ENCODE peak calls at places on chromosome 11, in four cellular contexts. O is K562, M is GM12878, R is HepG2. W is an unnamed sample.

GRCh38 chr11:68963779-68964178 is 17.0 kb downstream of the MRGPRD start:
- DNase-seq in O (no peak), M (no peak), R (no peak), W (peak)

GRCh38 chr11:70065318-70066135 is 12.6 kb upstream of the ANO1 start:
- DNase-seq in O (no peak), M (no peak), R (no peak), W (no peak)

GRCh38 chr11:71101046-71101445 is 151.3 kb downstream of the SHANK2 start:
- DNase-seq in O (no peak), M (no peak), R (no peak), W (no peak)

GRCh38 chr11:114109206-114110090 is 49.9 kb downstream of the ZBTB16 start:
- DNase-seq in O (no peak), M (no peak), R (no peak), W (no peak)

GRCh38 chr11:119481021-119481666 is 58.2 kb upstream of the THY1 start:
- DNase-seq in O (peak), M (peak), R (peak), W (peak)

GRCh38 chr11:45259607-45260006 is 26.5 kb downstream of the SYT13 start:
- DNase-seq in O (no peak), M (no peak), R (peak), W (no peak)

GRCh38 chr11:45048870-45049825 is 97.3 kb upstream of the PRDM11 start:
- DNase-seq in O (no peak), M (no peak), R (no peak), W (no peak)

GRCh38 chr11:36296925-36297604 is 977 bp downstream of the PRR5L start:
- DNase-seq in O (no peak), M (no peak), R (no peak), W (no peak)

GRCh38 chr11:61602775-61603569 is 22.1 kb upstream of the SYT7 start:
- DNase-seq in O (peak), M (no peak), R (no peak), W (no peak)

GRCh38 chr11:10317281-10317755 is 12.4 kb downstream of the ADM start:
- DNase-seq in O (no peak), M (no peak), R (no peak), W (no peak)

GRCh38 chr11:15826826-15827225 is 529.5 kb downstream of the SOX6 start:
- DNase-seq in O (peak), M (no peak), R (no peak), W (peak)

GRCh38 chr11:60914620-60915249 is 777 bp downstream of the TMEM109 start:
- DNase-seq in O (peak), M (no peak), R (no peak), W (peak)

GRCh38 chr11:58905141-58905715 is 34.1 kb upstream of the GLYATL1 start:
- DNase-seq in O (no peak), M (no peak), R (no peak), W (no peak)

GRCh38 chr11:102268083-102268984 is 49.0 kb upstream of the BIRC3 start:
- DNase-seq in O (peak), M (peak), R (peak), W (peak)

GRCh38 chr11:69825037-69825834 is 6.0 kb upstream of the FGF3 start:
- DNase-seq in O (no peak), M (no peak), R (no peak), W (no peak)

GRCh38 chr11:35047179-35047578 is 91.8 kb upstream of the CD44 start:
- DNase-seq in O (no peak), M (no peak), R (no peak), W (no peak)

GRCh38 chr11:102177974-102178631 is 67.9 kb downstream of the YAP1 start:
- DNase-seq in O (no peak), M (no peak), R (peak), W (no peak)

GRCh38 chr11:125199915-125200314 is 35.4 kb downstream of the PKNOX2 start:
- DNase-seq in O (no peak), M (no peak), R (no peak), W (no peak)

GRCh38 chr11:95821640-95822039 is 31.3 kb downstream of the CEP57 start:
- DNase-seq in O (no peak), M (no peak), R (no peak), W (no peak)

GRCh38 chr11:25547293-25547692 is 784.6 kb upstream of the ANO3 start:
- DNase-seq in O (no peak), M (no peak), R (no peak), W (no peak)

GRCh38 chr11:83449338-83449913 is 163.3 kb upstream of the CCDC90B start:
- DNase-seq in O (no peak), M (no peak), R (no peak), W (no peak)

GRCh38 chr11:69949327-69949726 is 128.8 kb upstream of the ANO1 start:
- DNase-seq in O (peak), M (no peak), R (peak), W (no peak)

GRCh38 chr11:95566151-95566670 is 223.4 kb downstream of the FAM76B start:
- DNase-seq in O (no peak), M (no peak), R (no peak), W (no peak)

GRCh38 chr11:126358763-126359160 is 3.3 kb downstream of the ST3GAL4 start:
- DNase-seq in O (no peak), M (no peak), R (no peak), W (no peak)

GRCh38 chr11:68632802-68633201 is 51.5 kb upstream of the GAL start:
- DNase-seq in O (peak), M (no peak), R (peak), W (peak)

GRCh38 chr11:121844016-121844415 is 272.0 kb downstream of the BLID start:
- DNase-seq in O (no peak), M (no peak), R (no peak), W (no peak)

GRCh38 chr11:110463153-110463552 is 33.4 kb downstream of the FDX1 start:
- DNase-seq in O (no peak), M (no peak), R (no peak), W (peak)

GRCh38 chr11:113163291-113164030 is 150.9 kb upstream of the TTC12 start:
- DNase-seq in O (no peak), M (no peak), R (no peak), W (no peak)

GRCh38 chr11:47586456-47586855 is at the start of gene FAM180B:
- DNase-seq in O (no peak), M (no peak), R (no peak), W (no peak)

GRCh38 chr11:13695886-13696285 is 27.4 kb downstream of the FAR1 start:
- DNase-seq in O (no peak), M (no peak), R (no peak), W (no peak)

GRCh38 chr11:116697011-116697410 is 75.8 kb downstream of the BUD13 start:
- DNase-seq in O (no peak), M (no peak), R (no peak), W (no peak)

GRCh38 chr11:113339909-113340569 is 25.7 kb downstream of the TTC12 start:
- DNase-seq in O (no peak), M (no peak), R (no peak), W (no peak)

GRCh38 chr11:132125855-132126841 is 755.7 kb downstream of the NTM start:
- DNase-seq in O (no peak), M (no peak), R (no peak), W (no peak)

GRCh38 chr11:84524422-84525051 is 1102.6 kb downstream of the DLG2 start:
- DNase-seq in O (no peak), M (no peak), R (no peak), W (no peak)

GRCh38 chr11:111743700-111744099 is 22.5 kb downstream of the PPP2R1B start:
- DNase-seq in O (no peak), M (no peak), R (no peak), W (no peak)

GRCh38 chr11:3735827-3736226 is 61.5 kb downstream of the NUP98 start:
- DNase-seq in O (no peak), M (no peak), R (no peak), W (no peak)
- TF ChIP-seq FOXK2 in O (no peak), M (no peak), R (no peak), W (no peak)

GRCh38 chr11:62880231-62880802 is 379 bp upstream of the SLC3A2 start:
- DNase-seq in O (no peak), M (no peak), R (no peak), W (no peak)
- TF ChIP-seq BHLHE40 in O (peak), M (no peak), R (peak), W (no peak)

GRCh38 chr11:65539401-65540289 is 14.8 kb downstream of the SCYL1 start:
- DNase-seq in O (peak), M (no peak), R (no peak), W (no peak)
- TF ChIP-seq FOXM1 in O (no peak), M (no peak), R (no peak), W (no peak)

DNA sequence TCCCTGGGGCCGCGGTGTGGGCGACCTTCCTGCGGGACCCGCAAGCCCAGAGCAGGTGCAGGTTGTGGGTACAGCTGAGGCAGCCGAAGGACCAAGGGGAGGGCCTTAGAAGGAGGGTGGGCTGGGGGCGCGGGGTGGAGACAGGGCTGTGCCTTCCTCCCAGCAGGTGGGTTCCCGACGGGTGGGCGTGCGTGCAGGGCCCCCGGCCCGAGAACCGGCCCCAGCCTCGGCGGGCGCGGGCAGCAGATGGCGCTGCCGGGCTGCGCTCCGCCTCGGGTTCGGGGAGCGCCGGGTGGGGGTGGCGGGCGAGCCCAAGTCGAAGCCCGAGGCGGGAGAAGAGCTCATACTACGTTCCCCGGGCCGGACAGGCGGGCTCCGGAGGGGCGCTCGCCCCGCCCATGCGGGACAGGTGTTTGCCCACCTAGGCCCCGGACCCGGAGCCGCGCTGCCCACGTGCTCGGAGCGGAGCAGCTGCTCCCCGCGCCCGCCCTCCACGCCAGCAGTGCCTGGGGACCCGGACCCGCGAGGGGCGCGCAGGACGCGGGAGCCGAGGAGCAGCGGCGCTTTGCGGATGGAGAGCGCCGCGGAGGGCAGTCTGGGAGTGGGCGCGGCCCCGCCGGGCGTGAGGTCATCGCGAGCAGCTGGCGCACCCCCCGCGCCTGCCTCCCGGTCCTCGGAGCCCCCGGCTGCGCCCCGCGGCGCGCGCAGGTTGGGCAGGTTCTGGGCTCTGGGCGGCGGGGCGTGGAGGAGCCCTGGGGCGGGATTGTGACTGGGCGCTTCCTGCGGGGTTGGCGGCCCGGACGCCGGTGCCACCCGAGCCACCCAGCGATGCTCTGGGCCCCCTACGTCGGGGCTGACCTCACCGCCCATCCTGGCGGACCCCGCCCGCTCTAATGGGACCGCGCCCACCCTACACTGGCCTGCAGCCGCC is 25.3 kb downstream of the DUSP8 start:
- DNase-seq in O (peak), M (no peak), R (no peak), W (peak)
- TF ChIP-seq FOXK2 in O (no peak), M (no peak), R (no peak), W (no peak)

GRCh38 chr11:123527947-123528346 is 97.9 kb downstream of the GRAMD1B start:
- DNase-seq in O (no peak), M (no peak), R (no peak), W (no peak)

GRCh38 chr11:123527526-123527925 is 97.5 kb downstream of the GRAMD1B start:
- DNase-seq in O (no peak), M (no peak), R (no peak), W (no peak)

GRCh38 chr11:123531325-123531724 is 101.3 kb downstream of the GRAMD1B start:
- DNase-seq in O (no peak), M (no peak), R (no peak), W (no peak)

GRCh38 chr11:123535401-123535800 is 105.3 kb downstream of the GRAMD1B start:
- DNase-seq in O (no peak), M (no peak), R (no peak), W (no peak)

DNA sequence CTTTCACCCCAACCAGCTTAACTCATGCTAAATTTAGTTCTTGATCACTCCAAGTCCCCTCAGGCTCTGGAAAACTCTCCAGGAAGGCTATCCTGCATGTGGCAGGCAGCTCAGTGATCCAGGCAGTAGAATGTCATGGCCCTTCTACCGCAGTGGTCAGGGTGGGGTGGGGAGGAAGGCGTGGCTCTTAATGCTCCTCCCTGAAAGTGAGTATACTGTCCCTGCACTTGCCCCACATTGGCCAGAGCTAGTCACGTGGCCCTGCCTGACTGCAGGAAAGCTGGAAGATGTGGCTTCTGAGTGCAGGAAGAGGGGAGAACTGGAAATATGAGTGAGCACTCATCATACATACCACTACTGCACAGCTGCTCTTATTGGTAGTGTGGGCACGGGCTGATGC is 102.1 kb downstream of the GRAMD1B start:
- DNase-seq in O (peak), M (no peak), R (no peak), W (no peak)
- TF ChIP-seq BHLHE40 in O (no peak), M (no peak), R (no peak), W (no peak)

GRCh38 chr11:7098235-7098832 is 9.5 kb downstream of the RBMXL2 start:
- DNase-seq in O (peak), M (peak), R (peak), W (peak)
- TF ChIP-seq FOXM1 in O (no peak), M (no peak), R (no peak), W (no peak)

W was measured in HEK293T.